ENCODE peak calls at places on chromosome 15, in seven cellular contexts. T is mesendoderm, L is mesenchymal stem cell, V is IMR-90, O is neuronal stem cell, B is H1, A is H9. C is an unnamed sample.

GRCh38 chr15:33584797-33585196 is 274.0 kb downstream of the RYR3 start:
- DNase-seq in B (no peak), O (no peak), V (peak), A (no peak), T (no peak), L (no peak), C (peak)

GRCh38 chr15:31439328-31439727 is 112.7 kb downstream of the KLF13 start:
- DNase-seq in V (no peak), L (no peak), T (peak), B (no peak), O (no peak), A (peak), C (peak)

GRCh38 chr15:69131362-69132215 is 28.8 kb upstream of the GLCE start:
- DNase-seq in T (no peak), B (no peak), A (no peak), O (no peak), V (no peak), L (no peak), C (no peak)

GRCh38 chr15:84789762-84790161 is 27.4 kb upstream of the ALPK3 start:
- DNase-seq in V (no peak), T (no peak), O (no peak), B (no peak), A (no peak), L (no peak), C (no peak)

GRCh38 chr15:89361451-89362202 is 27.0 kb upstream of the POLG start:
- DNase-seq in V (peak), B (no peak), L (peak), O (peak), A (peak), T (peak), C (peak)

GRCh38 chr15:22231603-22232002 is 151.3 kb downstream of the OR4M2 start:
- DNase-seq in T (no peak), V (no peak), O (no peak), L (no peak), A (no peak), B (no peak), C (no peak)

GRCh38 chr15:74038707-74039655 is 43.4 kb downstream of the GOLGA6A start:
- DNase-seq in B (no peak), V (peak), L (peak), A (no peak), O (no peak), T (no peak), C (no peak)

GRCh38 chr15:82647835-82648256 is 683 bp upstream of the CPEB1 start:
- DNase-seq in O (no peak), V (no peak), B (no peak), L (no peak), A (peak), T (peak), C (no peak)

GRCh38 chr15:66946578-66947164 is 118.7 kb upstream of the SMAD3 start:
- DNase-seq in L (peak), V (peak), B (no peak), T (peak), A (peak), O (peak), C (peak)

GRCh38 chr15:96255599-96255998 is 74.9 kb upstream of the NR2F2 start:
- DNase-seq in O (no peak), A (no peak), T (no peak), L (no peak), B (no peak), V (no peak), C (no peak)
- H4K8ac ChIP-seq in O (no peak), A (no peak), T (no peak), L (no peak), B (no peak), V (no peak), C (no peak)

DNA sequence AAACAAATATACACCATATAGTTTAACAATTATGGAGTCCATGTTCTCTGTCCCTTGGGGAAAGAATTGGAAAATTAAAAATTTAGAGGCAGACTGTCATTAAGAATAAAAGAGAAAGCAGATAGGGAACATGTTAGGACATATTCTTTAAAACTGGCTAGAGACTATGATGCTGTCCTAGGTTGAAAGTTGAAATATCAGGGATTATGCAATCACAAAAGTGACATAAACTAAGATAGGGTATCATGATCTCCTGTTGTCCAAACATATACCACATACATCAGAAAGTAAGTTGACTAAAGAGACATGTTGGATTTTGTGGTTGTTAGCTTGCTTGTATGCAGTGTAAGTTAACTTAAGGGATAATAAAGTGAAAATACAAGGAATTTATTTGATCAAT is 9.9 kb upstream of the EID1 start:
- DNase-seq in V (no peak), L (no peak), B (no peak), T (no peak), O (no peak), A (no peak), C (no peak)
- H4K8ac ChIP-seq in V (peak), L (no peak), B (no peak), T (no peak), O (no peak), A (no peak), C (no peak)

DNA sequence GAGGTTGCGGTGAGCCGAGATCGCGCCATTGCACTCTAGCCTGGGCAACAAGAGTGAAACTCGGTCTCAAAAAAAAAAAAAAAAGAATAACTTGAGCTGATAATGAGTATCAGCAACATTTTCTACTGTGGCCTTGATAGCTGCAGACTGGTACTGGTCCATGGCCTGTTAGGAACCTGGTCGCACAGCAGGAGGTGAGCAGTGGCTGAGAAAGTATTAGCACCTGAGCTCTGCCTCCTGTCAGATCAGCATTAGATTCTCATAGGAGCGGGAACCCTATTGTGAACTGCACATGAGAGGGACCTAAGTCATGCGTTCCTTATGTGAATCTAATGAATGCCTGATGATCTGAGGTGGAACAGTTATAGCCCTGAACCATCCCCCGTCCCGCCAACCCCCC is 125.9 kb downstream of the ZNF609 start:
- DNase-seq in T (peak), B (no peak), O (no peak), V (no peak), L (no peak), A (no peak), C (no peak)
- H4K8ac ChIP-seq in T (no peak), B (no peak), O (no peak), V (no peak), L (no peak), A (no peak), C (no peak)

GRCh38 chr15:48279608-48280007 is 51.6 kb upstream of the DUT start:
- DNase-seq in O (no peak), T (no peak), V (no peak), A (no peak), B (no peak), L (no peak), C (no peak)
- H4K8ac ChIP-seq in O (no peak), T (no peak), V (no peak), A (no peak), B (no peak), L (no peak), C (no peak)